ENCODE peak calls at places on chromosomes 4 and X, in four cellular contexts. One of them, this sample, is unnamed.

GRCh38 chr4:88949605-88950004 is 107.4 kb downstream of the FAM13A start:
- DNase-seq in HepG2: no peak
- DNase-seq in HCT116: no peak
- DNase-seq in H1: no peak
- DNase-seq in this sample: no peak

GRCh38 chr4:36198068-36198808 is 46.1 kb downstream of the ARAP2 start:
- DNase-seq in H1: no peak
- DNase-seq in HepG2: no peak
- DNase-seq in HCT116: no peak
- DNase-seq in this sample: no peak

GRCh38 chr4:102441978-102442890 is 58.9 kb upstream of the NFKB1 start:
- DNase-seq in H1: no peak
- DNase-seq in HCT116: no peak
- DNase-seq in HepG2: peak; percentile 90
- DNase-seq in this sample: no peak

GRCh38 chr4:153634737-153635353 is 49.2 kb upstream of the TLR2 start:
- DNase-seq in HepG2: peak; percentile 9
- DNase-seq in H1: no peak
- DNase-seq in HCT116: no peak
- DNase-seq in this sample: peak; percentile 55

GRCh38 chr4:20376070-20376469 is 124.4 kb downstream of the SLIT2 start:
- DNase-seq in H1: no peak
- DNase-seq in HCT116: no peak
- DNase-seq in HepG2: no peak
- DNase-seq in this sample: no peak

GRCh38 chrX:9351112-9351511 is 113.7 kb upstream of the TBL1X start:
- DNase-seq in HCT116: no peak
- DNase-seq in HepG2: no peak
- DNase-seq in H1: no peak
- DNase-seq in this sample: no peak

GRCh38 chrX:3609800-3610199 is 103.6 kb downstream of the PRKX start:
- DNase-seq in H1: no peak
- DNase-seq in HepG2: no peak
- DNase-seq in HCT116: no peak
- DNase-seq in this sample: no peak

GRCh38 chrX:108053218-108053617 is 8.4 kb downstream of the VSIG1 start:
- DNase-seq in HepG2: no peak
- DNase-seq in HCT116: no peak
- DNase-seq in H1: no peak
- DNase-seq in this sample: no peak

GRCh38 chr4:11393551-11393950 is 35.1 kb downstream of the HS3ST1 start:
- DNase-seq in HepG2: no peak
- DNase-seq in HCT116: no peak
- DNase-seq in H1: no peak
- DNase-seq in this sample: no peak

GRCh38 chrX:77788050-77788449 is 2.0 kb upstream of the ATRX start:
- DNase-seq in HCT116: peak; percentile 26
- DNase-seq in HepG2: peak; percentile 86
- DNase-seq in H1: no peak
- DNase-seq in this sample: peak; percentile 40

GRCh38 chrX:22395372-22395771 is 122.7 kb downstream of the CBLL2 start:
- DNase-seq in H1: no peak
- DNase-seq in HCT116: no peak
- DNase-seq in HepG2: no peak
- DNase-seq in this sample: no peak

GRCh38 chrX:134836497-134836968 is 154.3 kb upstream of the SMIM10 start:
- DNase-seq in HCT116: peak; percentile 79
- DNase-seq in H1: no peak
- DNase-seq in HepG2: no peak
- DNase-seq in this sample: peak; percentile 72

GRCh38 chrX:14506866-14507265 is 22.5 kb upstream of the GLRA2 start:
- DNase-seq in H1: no peak
- DNase-seq in HCT116: no peak
- DNase-seq in HepG2: no peak
- DNase-seq in this sample: no peak

GRCh38 chr4:173370130-173370476 is 651 bp upstream of the SAP30 start:
- DNase-seq in HepG2: no peak
- DNase-seq in H1: no peak
- DNase-seq in HCT116: no peak
- DNase-seq in this sample: peak; percentile 23

GRCh38 chr4:145735330-145735638 is 55.3 kb downstream of the C4orf51 start:
- DNase-seq in H1: no peak
- DNase-seq in HepG2: peak; percentile 47
- DNase-seq in HCT116: no peak
- DNase-seq in this sample: no peak

GRCh38 chr4:19580090-19580489 is 671.6 kb upstream of the SLIT2 start:
- DNase-seq in HCT116: no peak
- DNase-seq in H1: no peak
- DNase-seq in HepG2: no peak
- DNase-seq in this sample: no peak

GRCh38 chr4:127521463-127521862 is 111.3 kb upstream of the INTU start:
- DNase-seq in HepG2: no peak
- DNase-seq in H1: no peak
- DNase-seq in HCT116: no peak
- DNase-seq in this sample: no peak

GRCh38 chrX:87805829-87806490 is 288.4 kb downstream of the KLHL4 start:
- DNase-seq in H1: no peak
- DNase-seq in HepG2: no peak
- DNase-seq in HCT116: no peak
- DNase-seq in this sample: no peak

GRCh38 chr4:22339491-22339890 is 176.4 kb downstream of the ADGRA3 start:
- DNase-seq in HepG2: no peak
- DNase-seq in H1: no peak
- DNase-seq in HCT116: no peak
- DNase-seq in this sample: no peak

GRCh38 chr4:22336822-22337221 is 179.0 kb downstream of the ADGRA3 start:
- DNase-seq in H1: no peak
- DNase-seq in HepG2: no peak
- DNase-seq in HCT116: no peak
- DNase-seq in this sample: no peak

GRCh38 chr4:22338806-22339205 is 177.1 kb downstream of the ADGRA3 start:
- DNase-seq in HepG2: no peak
- DNase-seq in H1: no peak
- DNase-seq in HCT116: no peak
- DNase-seq in this sample: no peak

GRCh38 chr4:22334155-22334554 is 181.7 kb downstream of the ADGRA3 start:
- DNase-seq in HepG2: peak; percentile 3
- DNase-seq in H1: no peak
- DNase-seq in HCT116: no peak
- DNase-seq in this sample: no peak
- TF ChIP-seq FOSL1 in HepG2: no peak
- TF ChIP-seq FOSL1 in H1: no peak
- TF ChIP-seq FOSL1 in HCT116: no peak
- TF ChIP-seq FOSL1 in this sample: no peak

DNA sequence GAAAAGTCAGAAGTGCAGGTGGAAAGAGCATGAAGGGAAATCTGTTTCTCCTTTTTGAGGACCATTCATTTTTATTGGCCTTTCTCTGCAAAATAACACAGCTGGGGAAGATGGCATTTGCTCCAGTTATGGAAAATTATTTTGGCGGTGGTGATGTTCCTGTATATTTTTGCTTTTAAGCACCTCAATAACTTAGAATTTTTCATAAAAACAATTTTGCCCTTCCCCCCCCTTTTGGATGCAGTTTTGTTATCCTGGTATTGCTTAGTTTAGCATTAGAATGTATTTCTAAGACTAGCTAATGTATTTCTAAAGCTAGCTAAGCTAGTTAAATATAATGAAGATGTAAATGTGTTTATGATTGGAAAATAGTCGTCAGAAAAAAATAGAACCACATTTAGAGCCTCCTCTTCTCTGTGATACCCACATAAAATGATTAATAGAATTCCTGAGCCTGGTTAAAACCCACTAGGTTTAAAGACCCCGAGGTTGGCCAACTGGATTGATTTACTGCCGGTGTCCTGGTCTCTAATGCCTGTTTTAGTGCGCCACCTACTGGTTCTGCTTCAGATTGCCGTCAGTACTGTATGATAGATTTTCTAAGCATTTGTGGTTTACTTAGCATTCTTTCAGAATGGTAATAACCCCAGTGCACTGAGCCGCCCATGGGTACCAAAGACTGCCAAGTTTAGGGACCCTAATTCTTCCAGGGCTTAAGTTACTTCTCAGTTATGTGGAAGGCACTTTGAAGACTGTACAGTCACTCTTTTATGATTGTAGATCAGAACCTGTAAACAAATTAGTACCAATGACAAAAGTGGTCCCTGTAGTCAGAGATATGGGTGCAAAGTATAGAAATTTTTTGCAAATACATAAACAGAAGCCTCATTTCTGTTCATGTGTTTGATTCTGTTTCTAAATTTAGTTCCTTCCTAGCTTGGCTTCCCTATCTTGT is 11.4 kb downstream of the KLF3 start:
- DNase-seq in HepG2: peak; percentile 77
- DNase-seq in HCT116: peak; percentile 60
- DNase-seq in H1: no peak
- DNase-seq in this sample: peak; percentile 90
- TF ChIP-seq FOSL1 in HepG2: no peak
- TF ChIP-seq FOSL1 in HCT116: no peak
- TF ChIP-seq FOSL1 in H1: no peak
- TF ChIP-seq FOSL1 in this sample: no peak

GRCh38 chr4:125428832-125429231 is 114.1 kb downstream of the FAT4 start:
- DNase-seq in HepG2: no peak
- DNase-seq in H1: no peak
- DNase-seq in HCT116: no peak
- DNase-seq in this sample: no peak

GRCh38 chr4:125433453-125433852 is 118.7 kb downstream of the FAT4 start:
- DNase-seq in H1: no peak
- DNase-seq in HepG2: no peak
- DNase-seq in HCT116: no peak
- DNase-seq in this sample: no peak

GRCh38 chr4:125432078-125432477 is 117.3 kb downstream of the FAT4 start:
- DNase-seq in H1: peak; percentile 25
- DNase-seq in HCT116: peak; percentile 1
- DNase-seq in HepG2: peak; percentile 0
- DNase-seq in this sample: no peak

GRCh38 chr4:125434136-125434535 is 119.4 kb downstream of the FAT4 start:
- DNase-seq in HepG2: no peak
- DNase-seq in H1: no peak
- DNase-seq in HCT116: no peak
- DNase-seq in this sample: no peak
- TF ChIP-seq FOSL1 in HepG2: no peak
- TF ChIP-seq FOSL1 in H1: no peak
- TF ChIP-seq FOSL1 in HCT116: no peak
- TF ChIP-seq FOSL1 in this sample: no peak

GRCh38 chr4:98746936-98747658 is 88.7 kb upstream of the TSPAN5 start:
- DNase-seq in H1: no peak
- DNase-seq in HCT116: no peak
- DNase-seq in HepG2: no peak
- DNase-seq in this sample: no peak
- TF ChIP-seq FOSL1 in H1: no peak
- TF ChIP-seq FOSL1 in HCT116: no peak
- TF ChIP-seq FOSL1 in HepG2: no peak
- TF ChIP-seq FOSL1 in this sample: no peak

GRCh38 chr4:93243262-93243661 is 585.3 kb upstream of the ATOH1 start:
- DNase-seq in H1: no peak
- DNase-seq in HepG2: no peak
- DNase-seq in HCT116: no peak
- DNase-seq in this sample: no peak

GRCh38 chr4:93232883-93233282 is 595.7 kb upstream of the ATOH1 start:
- DNase-seq in HCT116: no peak
- DNase-seq in HepG2: no peak
- DNase-seq in H1: no peak
- DNase-seq in this sample: no peak

GRCh38 chr4:93237526-93237925 is 591.0 kb upstream of the ATOH1 start:
- DNase-seq in H1: no peak
- DNase-seq in HepG2: no peak
- DNase-seq in HCT116: no peak
- DNase-seq in this sample: no peak
- TF ChIP-seq FOSL1 in H1: no peak
- TF ChIP-seq FOSL1 in HepG2: no peak
- TF ChIP-seq FOSL1 in HCT116: no peak
- TF ChIP-seq FOSL1 in this sample: no peak

DNA sequence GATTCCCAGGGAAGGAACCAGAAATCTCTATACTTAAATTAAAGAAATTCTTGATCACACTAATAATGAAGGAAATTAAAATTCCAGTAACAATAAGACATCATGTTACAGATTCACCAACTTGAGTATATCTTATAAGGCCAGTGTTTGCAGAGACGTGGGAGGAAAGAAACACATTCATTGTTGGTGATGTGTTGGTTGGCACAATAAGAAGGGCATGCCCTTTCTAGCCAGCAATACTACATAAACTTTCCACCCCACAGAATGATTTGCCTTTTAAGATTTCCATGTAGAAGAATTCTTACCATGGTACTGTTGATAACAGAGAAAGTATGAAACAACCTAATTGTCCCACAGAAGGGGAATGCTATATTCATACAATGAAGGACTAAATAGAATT is 581.5 kb downstream of the STIM2 start:
- DNase-seq in HepG2: no peak
- DNase-seq in HCT116: no peak
- DNase-seq in H1: no peak
- DNase-seq in this sample: no peak
- TF ChIP-seq FOSL1 in HepG2: no peak
- TF ChIP-seq FOSL1 in HCT116: no peak
- TF ChIP-seq FOSL1 in H1: no peak
- TF ChIP-seq FOSL1 in this sample: no peak

DNA sequence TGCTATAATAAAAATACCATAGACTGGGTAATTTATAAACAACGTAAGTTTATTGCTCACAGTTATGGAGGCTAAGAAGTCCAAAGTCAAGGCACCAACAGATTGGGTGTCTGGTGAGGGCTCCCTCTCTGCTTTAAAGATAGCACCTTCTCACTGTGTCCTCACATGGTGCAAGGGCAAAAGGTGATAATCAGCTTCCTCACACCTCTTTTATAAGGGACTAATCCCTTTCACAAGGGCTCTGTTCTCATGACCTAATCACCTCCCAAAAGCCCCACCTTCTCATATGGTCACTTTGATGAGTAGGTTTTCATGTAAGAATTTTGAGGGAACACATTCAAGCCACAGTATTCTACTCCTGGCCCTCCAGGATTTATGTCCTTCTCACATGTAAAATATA is 641.7 kb upstream of the ATOH1 start:
- DNase-seq in H1: no peak
- DNase-seq in HepG2: no peak
- DNase-seq in HCT116: no peak
- DNase-seq in this sample: no peak
- TF ChIP-seq FOSL1 in H1: no peak
- TF ChIP-seq FOSL1 in HepG2: no peak
- TF ChIP-seq FOSL1 in HCT116: no peak
- TF ChIP-seq FOSL1 in this sample: no peak

DNA sequence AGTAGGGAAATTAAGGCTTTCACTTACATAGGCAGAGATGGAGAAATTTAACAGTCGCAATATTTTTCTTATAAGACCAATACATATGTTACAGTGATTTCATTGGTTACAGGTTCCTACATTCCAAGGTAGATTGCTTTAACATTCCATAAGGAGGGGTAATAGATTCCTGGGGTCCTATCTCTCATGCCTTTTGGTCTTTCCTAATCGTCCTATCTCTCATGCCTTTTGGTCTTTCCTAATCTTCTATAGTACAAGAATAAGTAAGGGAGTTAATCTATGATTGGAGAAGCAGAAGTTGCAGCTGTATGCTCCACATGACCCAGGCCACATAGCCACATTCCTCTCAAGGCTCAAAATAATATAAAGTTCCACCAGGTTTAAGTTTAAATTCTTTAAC is 284.9 kb upstream of the BOD1L1 start:
- DNase-seq in HCT116: no peak
- DNase-seq in H1: no peak
- DNase-seq in HepG2: no peak
- DNase-seq in this sample: no peak
- TF ChIP-seq FOSL1 in HCT116: no peak
- TF ChIP-seq FOSL1 in H1: no peak
- TF ChIP-seq FOSL1 in HepG2: no peak
- TF ChIP-seq FOSL1 in this sample: no peak

This sample was measured in K562.